ENCODE peak calls at places on chromosomes 7 and 10, in nine cellular contexts. G, Y, V, I, W, H, T, O and J are unnamed samples.

GRCh38 chr7:139183878-139184338 is 47.1 kb upstream of the UBN2 start:
- DNase-seq in G (no peak), Y (no peak), V (no peak), I (no peak), W (no peak), H (no peak), T (no peak), O (no peak), J (no peak)

GRCh38 chr10:58237014-58237830 is 30.5 kb downstream of the IPMK start:
- DNase-seq in G (no peak), Y (peak; percentile 68), V (peak; percentile 88), I (peak; percentile 96), W (peak; percentile 93), H (peak; percentile 96), T (peak; percentile 96), O (peak; percentile 92), J (peak; percentile 78)

GRCh38 chr7:129902788-129903422 is 49.9 kb downstream of the UBE2H start:
- DNase-seq in G (no peak), Y (no peak), V (no peak), I (peak; percentile 24), W (no peak), H (no peak), T (no peak), O (no peak), J (no peak)

GRCh38 chr10:69438531-69439349 is 12.5 kb upstream of the TSPAN15 start:
- DNase-seq in G (peak; percentile 70), Y (peak; percentile 74), V (peak; percentile 70), I (no peak), W (peak; percentile 4), H (peak; percentile 47), T (no peak), O (peak; percentile 16), J (no peak)

GRCh38 chr10:11017575-11018425 is at the start of gene CELF2:
- DNase-seq in G (peak; percentile 91), Y (no peak), V (no peak), I (peak; percentile 23), W (no peak), H (peak; percentile 15), T (no peak), O (no peak), J (no peak)

GRCh38 chr7:75977741-75978140 is 16.7 kb downstream of the TMEM120A start:
- DNase-seq in G (no peak), Y (no peak), V (peak; percentile 64), I (no peak), W (no peak), H (peak; percentile 67), T (peak; percentile 53), O (no peak), J (no peak)

GRCh38 chr7:105897999-105898398 is 21.6 kb upstream of the ATXN7L1 start:
- DNase-seq in G (no peak), Y (no peak), V (no peak), I (no peak), W (no peak), H (no peak), T (no peak), O (no peak), J (no peak)

GRCh38 chr10:27152687-27153086 is 1.5 kb downstream of the YME1L1 start:
- DNase-seq in G (no peak), Y (no peak), V (no peak), I (no peak), W (no peak), H (no peak), T (no peak), O (no peak), J (no peak)

GRCh38 chr10:17655567-17656146 is 11.7 kb downstream of the STAM start:
- DNase-seq in G (no peak), Y (no peak), V (no peak), I (peak; percentile 75), W (no peak), H (peak; percentile 62), T (no peak), O (no peak), J (no peak)

GRCh38 chr7:19561121-19561805 is 147.6 kb downstream of the POLR1F start:
- DNase-seq in G (no peak), Y (peak; percentile 63), V (peak; percentile 34), I (no peak), W (peak; percentile 46), H (peak; percentile 92), T (peak; percentile 51), O (no peak), J (no peak)

GRCh38 chr10:3902054-3902808 is 117.2 kb upstream of the KLF6 start:
- DNase-seq in G (no peak), Y (no peak), V (peak; percentile 62), I (peak; percentile 65), W (peak; percentile 37), H (peak; percentile 58), T (peak; percentile 55), O (no peak), J (no peak)

GRCh38 chr10:76632158-76633051 is 1005.2 kb downstream of the KCNMA1 start:
- DNase-seq in G (no peak), Y (peak; percentile 35), V (no peak), I (peak; percentile 20), W (no peak), H (peak; percentile 9), T (peak; percentile 1), O (no peak), J (no peak)

GRCh38 chr10:131750973-131751826 is 149.6 kb upstream of the PPP2R2D start:
- DNase-seq in G (no peak), Y (no peak), V (no peak), I (no peak), W (no peak), H (no peak), T (no peak), O (no peak), J (no peak)

GRCh38 chr10:86671419-86671818 is 3.1 kb downstream of the LDB3 start:
- DNase-seq in G (no peak), Y (no peak), V (no peak), I (no peak), W (no peak), H (no peak), T (no peak), O (no peak), J (no peak)

GRCh38 chr10:80406249-80406648 is 2.1 kb upstream of the PRXL2A start:
- DNase-seq in G (peak; percentile 12), Y (no peak), V (no peak), I (no peak), W (no peak), H (no peak), T (no peak), O (no peak), J (no peak)

GRCh38 chr7:142483659-142484317 is 225.9 kb upstream of the PRSS58 start:
- DNase-seq in G (no peak), Y (no peak), V (no peak), I (no peak), W (no peak), H (no peak), T (no peak), O (no peak), J (no peak)

GRCh38 chr7:142487124-142487523 is 229.3 kb upstream of the PRSS58 start:
- DNase-seq in G (no peak), Y (no peak), V (no peak), I (no peak), W (no peak), H (no peak), T (no peak), O (no peak), J (no peak)

GRCh38 chr7:142482899-142483658 is 225.2 kb upstream of the PRSS58 start:
- DNase-seq in G (no peak), Y (peak; percentile 27), V (peak; percentile 51), I (peak; percentile 41), W (peak; percentile 51), H (peak; percentile 77), T (peak; percentile 60), O (peak; percentile 66), J (no peak)

GRCh38 chr7:142488234-142488633 is 230.4 kb upstream of the PRSS58 start:
- DNase-seq in G (no peak), Y (no peak), V (no peak), I (no peak), W (no peak), H (no peak), T (no peak), O (no peak), J (no peak)

GRCh38 chr7:142485617-142486226 is 227.9 kb upstream of the PRSS58 start:
- DNase-seq in G (no peak), Y (no peak), V (no peak), I (no peak), W (no peak), H (peak; percentile 45), T (peak; percentile 13), O (no peak), J (no peak)
- TF ChIP-seq CTCF in G (no peak), Y (peak; percentile 27), V (peak; percentile 63), I (peak; percentile 47), W (peak; percentile 62), H (peak; percentile 78), T (peak; percentile 53), O (peak; percentile 44), J (peak; percentile 57)

GRCh38 chr7:24054231-24054630 is 229.8 kb upstream of the NPY start:
- DNase-seq in G (no peak), Y (peak; percentile 11), V (no peak), I (no peak), W (no peak), H (no peak), T (no peak), O (no peak), J (no peak)
- H3K4me3 ChIP-seq in G (no peak overlapping the region), Y (no peak overlapping the region), V (no peak overlapping the region), I (no peak overlapping the region), W (no peak overlapping the region), H (no peak overlapping the region), T (no peak overlapping the region), O (no peak overlapping the region), J (no peak overlapping the region)

GRCh38 chr10:46052057-46052790 is 6.2 kb upstream of the MSMB start:
- DNase-seq in G (peak; percentile 23), Y (no peak), V (no peak), I (no peak), W (no peak), H (no peak), T (no peak), O (no peak), J (no peak)
- TF ChIP-seq CTCF in G (no peak), Y (no peak), V (no peak), I (no peak), W (no peak), H (no peak), T (no peak), O (no peak), J (no peak)

GRCh38 chr7:120400806-120401455 is 128.0 kb downstream of the KCND2 start:
- DNase-seq in G (no peak), Y (no peak), V (no peak), I (no peak), W (no peak), H (no peak), T (no peak), O (no peak), J (no peak)

GRCh38 chr7:120402368-120402767 is 129.4 kb downstream of the KCND2 start:
- DNase-seq in G (no peak), Y (peak; percentile 74), V (no peak), I (peak; percentile 72), W (peak; percentile 50), H (peak; percentile 22), T (peak; percentile 40), O (peak; percentile 0), J (no peak)

GRCh38 chr7:120395526-120396019 is 122.6 kb downstream of the KCND2 start:
- DNase-seq in G (no peak), Y (peak; percentile 13), V (no peak), I (no peak), W (no peak), H (no peak), T (no peak), O (no peak), J (no peak)

GRCh38 chr7:120394595-120394994 is 121.6 kb downstream of the KCND2 start:
- DNase-seq in G (no peak), Y (no peak), V (no peak), I (no peak), W (no peak), H (no peak), T (no peak), O (no peak), J (no peak)

GRCh38 chr7:120398284-120399000 is 125.5 kb downstream of the KCND2 start:
- DNase-seq in G (no peak), Y (no peak), V (no peak), I (no peak), W (no peak), H (no peak), T (no peak), O (no peak), J (no peak)
- H3K4me3 ChIP-seq in G (no peak overlapping the region), Y (no peak overlapping the region), V (no peak overlapping the region), I (no peak overlapping the region), W (no peak overlapping the region), H (no peak overlapping the region), T (no peak overlapping the region), O (no peak overlapping the region), J (no peak overlapping the region)